ENCODE peak calls at places on chromosome 15, in five cellular contexts. K, F, M, G and I are unnamed samples.

GRCh38 chr15:70361106-70361505 is 263.4 kb upstream of the TLE3 start:
- DNase-seq in F (no peak), G (no peak), K (no peak), M (no peak), I (no peak)

GRCh38 chr15:81294501-81294850 is 29.5 kb downstream of the STARD5 start:
- DNase-seq in K (no peak), M (no peak), G (no peak), F (no peak), I (no peak)

GRCh38 chr15:25850154-25851111 is 12.7 kb downstream of the ATP10A start:
- DNase-seq in F (peak), G (peak), K (peak), M (peak), I (peak)

GRCh38 chr15:72271895-72272212 is 500 bp downstream of the PARP6 start:
- DNase-seq in F (peak), M (no peak), G (no peak), K (no peak), I (no peak)

GRCh38 chr15:87597346-87598052 is 659.0 kb downstream of the NTRK3 start:
- DNase-seq in M (no peak), G (no peak), F (no peak), K (no peak), I (no peak)

GRCh38 chr15:31484369-31484951 is 157.8 kb downstream of the KLF13 start:
- DNase-seq in G (peak), K (no peak), F (no peak), M (no peak), I (no peak)

GRCh38 chr15:33242165-33242564 is 47.7 kb upstream of the FMN1 start:
- DNase-seq in M (peak), F (peak), K (no peak), G (no peak), I (no peak)

GRCh38 chr15:56736308-56736707 is 3.0 kb upstream of the ZNF280D start:
- DNase-seq in F (peak), M (no peak), G (no peak), K (no peak), I (no peak)

GRCh38 chr15:38460543-38460942 is 6.6 kb downstream of the FAM98B start:
- DNase-seq in K (no peak), G (no peak), F (no peak), M (no peak), I (no peak)
- TF ChIP-seq EP300 in K (no peak), G (no peak), F (no peak), M (no peak), I (no peak)

GRCh38 chr15:75842722-75843617 is at the start of gene UBE2Q2:
- DNase-seq in M (peak), G (peak), F (peak), K (peak), I (peak)
- H3K27ac ChIP-seq in M (peak), G (peak), F (peak), K (peak), I (peak)

GRCh38 chr15:62486041-62486440 is 321.0 kb upstream of the C2CD4B start:
- DNase-seq in K (no peak), M (no peak), F (no peak), G (no peak), I (no peak)
- H3K4me3 ChIP-seq in K (no peak), M (no peak), F (no peak), G (no peak), I (no peak)

DNA sequence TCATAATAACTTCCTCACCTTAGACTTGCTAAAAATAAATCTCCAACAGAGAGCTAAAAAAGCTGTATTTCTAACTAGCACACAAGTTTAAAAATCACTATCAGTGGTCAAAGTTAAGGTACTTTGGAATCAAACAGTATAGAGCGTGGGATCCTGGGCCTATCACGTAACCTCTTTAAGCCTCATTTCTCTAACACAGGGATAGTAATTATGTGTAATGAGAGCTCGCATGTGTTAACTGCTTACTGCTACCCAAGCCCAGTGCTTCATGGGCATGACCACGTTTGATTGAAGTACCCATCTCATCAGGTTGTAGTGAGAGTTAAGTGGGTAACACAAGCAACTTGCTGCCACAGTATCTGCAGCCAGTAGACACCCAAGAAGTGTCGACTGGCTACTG is 28.2 kb upstream of the NOX5 start:
- DNase-seq in G (no peak), F (no peak), K (no peak), M (no peak), I (no peak)
- TF ChIP-seq EP300 in G (no peak), F (no peak), K (no peak), M (no peak), I (no peak)

GRCh38 chr15:58549013-58549779 is 117.4 kb downstream of the LIPC start:
- DNase-seq in K (no peak), G (peak), F (no peak), M (peak), I (no peak)

GRCh38 chr15:58546635-58547627 is 115.1 kb downstream of the LIPC start:
- DNase-seq in K (no peak), G (peak), F (peak), M (peak), I (no peak)

GRCh38 chr15:58546066-58546591 is 114.3 kb downstream of the LIPC start:
- DNase-seq in G (peak), F (no peak), M (no peak), K (no peak), I (peak)

GRCh38 chr15:58548308-58549012 is 116.7 kb downstream of the LIPC start:
- DNase-seq in M (no peak), K (no peak), F (no peak), G (peak), I (no peak)

DNA sequence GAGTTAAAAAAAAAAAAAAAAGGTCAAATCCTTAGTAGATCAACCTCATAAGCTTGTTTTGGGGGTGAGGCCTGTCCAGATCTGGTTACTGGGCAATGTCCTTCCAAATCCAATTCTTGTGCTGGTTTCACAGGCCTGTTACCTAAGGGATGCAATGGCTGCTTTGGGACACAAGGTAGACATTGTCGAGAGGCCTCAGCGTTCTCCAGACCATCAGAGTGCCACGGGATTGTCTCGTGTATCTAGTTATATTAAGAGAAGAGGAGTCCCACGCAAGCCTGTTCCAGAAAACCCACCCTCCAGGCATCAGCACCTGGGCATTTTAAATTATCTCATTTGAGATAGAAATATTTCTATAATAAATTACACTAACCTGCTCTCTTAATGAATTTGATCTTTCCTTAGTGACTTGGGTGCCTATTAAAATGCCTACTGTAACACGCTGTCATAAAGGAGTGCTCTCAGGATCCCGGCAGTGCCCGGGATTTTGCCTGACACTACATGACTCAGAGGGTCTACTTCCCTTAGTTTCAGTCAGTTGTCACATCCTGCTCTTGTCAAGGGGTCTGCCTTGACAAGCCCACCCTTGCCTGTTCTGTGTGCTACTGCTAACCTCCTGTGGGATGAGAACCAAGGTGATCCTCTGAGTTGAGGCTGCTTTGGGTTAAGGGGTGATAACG is 116.0 kb downstream of the LIPC start:
- DNase-seq in K (no peak), F (no peak), M (no peak), G (no peak), I (no peak)
- H3K27ac ChIP-seq in K (peak), F (peak), M (peak), G (no peak), I (no peak)

GRCh38 chr15:40595219-40595618 is 1.2 kb downstream of the KNL1 start:
- DNase-seq in F (no peak), K (no peak), G (no peak), M (no peak), I (no peak)

GRCh38 chr15:40591310-40591845 is 2.7 kb upstream of the KNL1 start:
- DNase-seq in M (no peak), G (no peak), K (no peak), F (no peak), I (no peak)

GRCh38 chr15:40593588-40594428 is at the start of gene KNL1:
- DNase-seq in F (peak), G (peak), M (peak), K (peak), I (peak)

GRCh38 chr15:40594429-40594836 is 384 bp downstream of the KNL1 start:
- DNase-seq in M (peak), G (no peak), F (peak), K (peak), I (peak)

GRCh38 chr15:40593130-40593529 is 919 bp upstream of the KNL1 start:
- DNase-seq in M (no peak), G (no peak), K (no peak), F (no peak), I (no peak)
- H3K4me3 ChIP-seq in M (no peak), G (no peak), K (no peak), F (no peak), I (no peak)

GRCh38 chr15:59244337-59244736 is 37.7 kb downstream of the LDHAL6B start:
- DNase-seq in K (no peak), F (no peak), G (no peak), M (no peak), I (no peak)
- TF ChIP-seq EP300 in K (no peak), F (no peak), G (no peak), M (no peak), I (no peak)

DNA sequence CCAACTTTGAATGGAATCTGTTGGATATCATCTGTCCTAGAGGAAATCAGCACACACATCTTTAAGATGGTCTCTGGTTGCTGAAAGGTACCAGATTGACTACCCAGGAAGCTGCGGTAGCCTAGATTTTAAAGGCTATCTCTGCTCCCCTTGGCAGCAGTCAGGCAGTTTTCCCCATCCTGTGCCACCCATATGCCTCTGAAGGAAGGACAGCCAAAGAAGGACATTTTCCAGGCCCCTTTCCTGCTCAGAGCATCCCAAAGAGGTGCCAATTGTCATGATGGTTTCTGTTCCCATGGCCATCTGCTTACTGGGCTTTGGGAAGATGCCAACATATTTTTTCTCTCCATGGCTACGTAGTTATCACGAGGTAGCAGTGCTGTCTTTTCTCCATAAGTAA is 39.7 kb downstream of the UNC13C start:
- DNase-seq in M (no peak), F (no peak), G (no peak), K (no peak), I (no peak)
- H3K27ac ChIP-seq in M (no peak), F (no peak), G (no peak), K (no peak), I (no peak)

GRCh38 chr15:59029554-59029953 is 42.1 kb downstream of the RNF111 start:
- DNase-seq in G (no peak), F (no peak), K (no peak), M (no peak), I (no peak)
- H3K4me3 ChIP-seq in G (no peak), F (no peak), K (no peak), M (no peak), I (no peak)

GRCh38 chr15:74369084-74369745 is 1.8 kb upstream of the CYP11A1 start:
- DNase-seq in G (no peak), M (no peak), K (peak), F (no peak), I (no peak)
- TF ChIP-seq EP300 in G (no peak), M (no peak), K (no peak), F (no peak), I (no peak)